ENCODE peak calls at places on chromosomes 12 and 14, in eight cellular contexts. W is HT1080; Y is activated CD4-positive, alpha-beta memory T cell treated with anti-CD3 and anti-CD28 coated beads for 36 hours; S is substantia nigra; N is activated effector memory CD4-positive, alpha-beta T cell treated with Interleukin-2 at 50 U/mL for 16 hours; G is AML-193; A is NCI-H460; J is NCI-H2081. Q is an unnamed sample.

GRCh38 chr12:28294300-28294699 is 104.0 kb downstream of the CCDC91 start:
- DNase-seq in W (no peak), Y (no peak), S (no peak), N (no peak), G (peak; percentile 34), A (no peak), J (no peak), Q (peak; percentile 66)

GRCh38 chr12:57737467-57738141 is 938 bp downstream of the AGAP2 start:
- DNase-seq in W (no peak), Y (no peak), S (no peak), N (no peak), G (no peak), A (no peak), J (peak; percentile 42), Q (no peak)

GRCh38 chr12:57118711-57119271 is 7.6 kb upstream of the STAT6 start:
- DNase-seq in W (peak; percentile 88), Y (peak; percentile 32), S (no peak), N (no peak), G (peak; percentile 41), A (peak; percentile 15), J (no peak), Q (peak; percentile 93)

GRCh38 chr12:29733060-29733459 is 50.7 kb downstream of the TMTC1 start:
- DNase-seq in W (no peak), Y (peak; percentile 28), S (no peak), N (no peak), G (no peak), A (no peak), J (no peak), Q (peak; percentile 27)

GRCh38 chr12:129854591-129854990 is 49.2 kb downstream of the TMEM132D start:
- DNase-seq in W (no peak), Y (no peak), S (peak; percentile 2), N (no peak), G (no peak), A (no peak), J (no peak), Q (no peak)

GRCh38 chr12:124517260-124518050 is 50.0 kb downstream of the NCOR2 start:
- DNase-seq in W (peak; percentile 54), Y (no peak), S (peak; percentile 78), N (no peak), G (no peak), A (peak; percentile 23), J (peak; percentile 95), Q (peak; percentile 55)

GRCh38 chr12:24057920-24058476 is 108.5 kb upstream of the SOX5 start:
- DNase-seq in W (no peak), Y (no peak), S (no peak), N (no peak), G (no peak), A (no peak), J (peak; percentile 4), Q (no peak)

GRCh38 chr14:49019467-49020100 is 566.6 kb downstream of the RPS29 start:
- DNase-seq in W (no peak), Y (no peak), S (no peak), N (no peak), G (no peak), A (no peak), J (no peak), Q (no peak)

GRCh38 chr12:94037444-94037843 is 110.9 kb upstream of the PLXNC1 start:
- DNase-seq in W (no peak), Y (no peak), S (no peak), N (no peak), G (no peak), A (no peak), J (no peak), Q (no peak)

GRCh38 chr12:51972849-51973273 is 21.4 kb downstream of the ACVR1B start:
- DNase-seq in W (peak; percentile 67), Y (peak; percentile 85), S (peak; percentile 15), N (peak; percentile 25), G (peak; percentile 95), A (no peak), J (no peak), Q (peak; percentile 40)

GRCh38 chr12:113014565-113014964 is 36.2 kb downstream of the OAS2 start:
- DNase-seq in W (no peak), Y (no peak), S (no peak), N (no peak), G (no peak), A (no peak), J (no peak), Q (no peak)

GRCh38 chr12:4107436-4107878 is 166.1 kb upstream of the CCND2 start:
- DNase-seq in W (peak; percentile 42), Y (peak; percentile 80), S (peak; percentile 3), N (peak; percentile 56), G (peak; percentile 84), A (peak; percentile 33), J (no peak), Q (peak; percentile 68)

GRCh38 chr12:45674583-45674982 is 54.9 kb upstream of the ARID2 start:
- DNase-seq in W (peak; percentile 85), Y (no peak), S (no peak), N (no peak), G (no peak), A (no peak), J (no peak), Q (peak; percentile 61)

GRCh38 chr12:104359216-104359615 is 55.7 kb downstream of the EID3 start:
- DNase-seq in W (no peak), Y (no peak), S (no peak), N (no peak), G (no peak), A (no peak), J (no peak), Q (no peak)

GRCh38 chr12:107093547-107094448 is at the start of gene CRY1:
- DNase-seq in W (peak; percentile 92), Y (peak; percentile 95), S (peak; percentile 97), N (peak; percentile 89), G (peak; percentile 81), A (peak; percentile 95), J (peak; percentile 94), Q (peak; percentile 96)

GRCh38 chr12:52020539-52021336 is 14.0 kb downstream of the TAMALIN start:
- DNase-seq in W (peak; percentile 54), Y (peak; percentile 77), S (peak; percentile 45), N (peak; percentile 49), G (peak; percentile 36), A (peak; percentile 33), J (peak; percentile 68), Q (peak; percentile 52)

GRCh38 chr14:87813211-87813610 is 179.8 kb downstream of the GALC start:
- DNase-seq in W (no peak), Y (no peak), S (no peak), N (no peak), G (no peak), A (no peak), J (no peak), Q (no peak)

GRCh38 chr12:113889806-113890581 is 76.1 kb downstream of the RBM19 start:
- DNase-seq in W (no peak), Y (no peak), S (peak; percentile 22), N (no peak), G (no peak), A (no peak), J (no peak), Q (no peak)

Q was measured in kidney tubule cell.